ENCODE peak calls at places on chromosomes 1 and 21, in five cellular contexts. S is upper lobe of left lung, I is GM12878, E is right lobe of liver, J is endothelial cell of umbilical vein. R is an unnamed sample.

GRCh38 chr1:93690921-93691789 is 9.5 kb upstream of the BCAR3 start:
- DNase-seq in E (no peak), S (no peak), J (no peak), I (no peak), R (no peak)

GRCh38 chr1:147245129-147245528 is 2.6 kb downstream of the CHD1L start:
- DNase-seq in J (no peak), I (no peak), S (no peak), E (no peak), R (no peak)

GRCh38 chr1:112818990-112819689 is 104.0 kb upstream of the PPM1J start:
- DNase-seq in E (no peak), S (no peak), J (peak; percentile 95), I (no peak), R (no peak)

GRCh38 chr1:218025454-218025853 is 259.6 kb upstream of the RRP15 start:
- DNase-seq in E (no peak), I (no peak), J (no peak), S (no peak), R (no peak)

GRCh38 chr1:247111636-247112478 is 7.7 kb upstream of the ZNF669 start:
- DNase-seq in J (peak; percentile 22), E (peak; percentile 81), S (peak; percentile 93), I (no peak), R (peak; percentile 84)

GRCh38 chr1:147892216-147892615 is 10.4 kb upstream of the GJA8 start:
- DNase-seq in I (no peak), J (no peak), S (no peak), E (no peak), R (peak; percentile 17)

GRCh38 chr21:41121785-41122415 is 46.1 kb upstream of the BACE2 start:
- DNase-seq in I (peak; percentile 1), J (peak; percentile 79), E (peak; percentile 62), S (no peak), R (peak; percentile 79)

GRCh38 chr1:108141604-108142003 is 58.5 kb downstream of the SLC25A24 start:
- DNase-seq in I (no peak), J (no peak), E (no peak), S (no peak), R (no peak)

GRCh38 chr1:156677616-156678596 is 699 bp upstream of the NES start:
- DNase-seq in E (peak; percentile 52), I (no peak), J (peak; percentile 83), S (no peak), R (peak; percentile 89)

GRCh38 chr1:245686006-245686405 is 531.2 kb downstream of the KIF26B start:
- DNase-seq in I (no peak), E (no peak), S (peak; percentile 78), J (no peak), R (no peak)

GRCh38 chr1:169426174-169426716 is 1.0 kb downstream of the CCDC181 start:
- DNase-seq in J (no peak), I (no peak), E (no peak), S (no peak), R (no peak)

GRCh38 chr1:114956570-114956969 is 73.1 kb upstream of the TSHB start:
- DNase-seq in S (no peak), E (no peak), I (no peak), J (peak; percentile 14), R (no peak)

DNA sequence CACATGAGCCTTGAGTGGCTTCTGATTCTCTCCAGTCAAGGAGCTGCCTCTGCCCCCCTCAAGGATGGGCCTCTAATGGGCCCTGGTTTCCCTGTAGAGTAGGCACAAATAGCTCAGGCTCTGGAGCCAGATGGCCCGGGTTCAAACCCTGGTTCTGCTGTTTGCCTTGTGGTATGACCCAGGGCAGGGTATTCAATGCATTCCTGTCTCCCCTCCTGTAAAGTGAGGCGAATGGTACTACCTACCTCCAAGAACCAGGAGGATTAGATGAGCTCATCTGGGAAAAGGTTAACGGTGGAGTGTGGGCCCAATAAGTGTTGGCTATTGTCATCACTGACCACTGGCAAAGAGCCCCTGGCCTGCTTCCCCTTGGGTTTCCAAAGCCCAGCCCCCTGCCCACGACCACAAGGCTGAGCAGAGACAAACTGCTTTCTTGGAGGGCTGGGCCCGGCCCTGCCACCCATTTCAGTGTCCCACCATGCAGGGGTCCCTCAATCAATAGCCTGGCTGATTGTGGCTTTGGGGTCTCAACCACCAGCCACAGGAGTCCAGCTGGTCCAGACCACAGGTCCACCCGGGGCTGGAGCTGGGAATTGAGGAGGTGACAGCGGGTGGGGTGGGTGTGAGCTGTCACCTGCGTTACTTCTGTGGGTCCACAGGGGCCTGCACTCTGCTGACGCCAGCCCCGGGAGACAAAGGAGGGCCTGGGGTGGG is 115.6 kb upstream of the RUNX3 start:
- DNase-seq in J (no peak), S (no peak), I (no peak), E (no peak), R (no peak)
- H3K4me1 ChIP-seq in J (no peaks in the 10 kb centered on the region), S (no peaks in the 10 kb centered on the region), I (peaks cover 12% of the 10 kb centered on the region), E (no peaks in the 10 kb centered on the region), R (no peaks in the 10 kb centered on the region)

GRCh38 chr1:45802343-45803298 is 791 bp upstream of the MAST2 start:
- DNase-seq in I (no peak), S (no peak), J (peak; percentile 89), E (peak; percentile 80), R (peak; percentile 91)

GRCh38 chr1:45806129-45806528 is 2.7 kb downstream of the MAST2 start:
- DNase-seq in I (no peak), S (no peak), E (no peak), J (no peak), R (no peak)

GRCh38 chr1:45804671-45804973 is 1.2 kb downstream of the MAST2 start:
- DNase-seq in E (no peak), I (no peak), S (no peak), J (peak; percentile 41), R (no peak)

GRCh38 chr1:45800899-45801298 is 2.5 kb upstream of the MAST2 start:
- DNase-seq in I (no peak), J (no peak), S (no peak), E (no peak), R (no peak)

GRCh38 chr1:45803299-45803780 is at the start of gene MAST2:
- DNase-seq in I (no peak), S (peak; percentile 99), J (peak; percentile 88), E (peak; percentile 95), R (peak; percentile 90)
- TF ChIP-seq POLR2A in I (peak; percentile 84), S (peak; percentile 80), J (peak; percentile 50), E (peak; percentile 91), R (peak; percentile 82)

GRCh38 chr21:38909109-38909508 is 103.4 kb downstream of the ETS2 start:
- DNase-seq in I (no peak), J (no peak), S (no peak), E (no peak), R (no peak)

GRCh38 chr21:38911523-38912354 is 106.0 kb downstream of the ETS2 start:
- DNase-seq in I (no peak), E (no peak), J (no peak), S (no peak), R (no peak)

GRCh38 chr21:38908537-38908936 is 102.8 kb downstream of the ETS2 start:
- DNase-seq in S (no peak), J (no peak), E (no peak), I (no peak), R (no peak)

GRCh38 chr21:38910390-38911008 is 104.8 kb downstream of the ETS2 start:
- DNase-seq in I (no peak), S (no peak), J (no peak), E (peak; percentile 70), R (no peak)

GRCh38 chr21:38909929-38910328 is 104.2 kb downstream of the ETS2 start:
- DNase-seq in S (no peak), I (no peak), E (no peak), J (peak; percentile 25), R (peak; percentile 54)
- H3K4me1 ChIP-seq in S (peaks cover 38% of the 10 kb centered on the region), I (no peaks in the 10 kb centered on the region), E (peaks cover 64% of the 10 kb centered on the region), J (peaks cover 3% of the 10 kb centered on the region), R (peaks cover 49% of the 10 kb centered on the region)

GRCh38 chr1:154324241-154324640 is 1.1 kb upstream of the ATP8B2 start:
- DNase-seq in S (no peak), I (no peak), E (no peak), J (no peak), R (no peak)

GRCh38 chr1:154325583-154326545 is 539 bp downstream of the ATP8B2 start:
- DNase-seq in E (no peak), J (peak; percentile 83), I (no peak), S (peak; percentile 90), R (peak; percentile 76)

GRCh38 chr1:154326546-154327465 is 1.5 kb downstream of the ATP8B2 start:
- DNase-seq in J (peak; percentile 15), E (no peak), I (no peak), S (no peak), R (peak; percentile 52)

GRCh38 chr1:154323493-154323892 is 1.8 kb upstream of the ATP8B2 start:
- DNase-seq in E (no peak), I (no peak), J (no peak), S (no peak), R (no peak)

GRCh38 chr1:154324669-154325582 is at the start of gene ATP8B2:
- DNase-seq in S (peak; percentile 86), J (peak; percentile 79), E (peak; percentile 72), I (no peak), R (peak; percentile 78)
- TF ChIP-seq POLR2A in S (no peak), J (no peak), E (no peak), I (no peak), R (no peak)

DNA sequence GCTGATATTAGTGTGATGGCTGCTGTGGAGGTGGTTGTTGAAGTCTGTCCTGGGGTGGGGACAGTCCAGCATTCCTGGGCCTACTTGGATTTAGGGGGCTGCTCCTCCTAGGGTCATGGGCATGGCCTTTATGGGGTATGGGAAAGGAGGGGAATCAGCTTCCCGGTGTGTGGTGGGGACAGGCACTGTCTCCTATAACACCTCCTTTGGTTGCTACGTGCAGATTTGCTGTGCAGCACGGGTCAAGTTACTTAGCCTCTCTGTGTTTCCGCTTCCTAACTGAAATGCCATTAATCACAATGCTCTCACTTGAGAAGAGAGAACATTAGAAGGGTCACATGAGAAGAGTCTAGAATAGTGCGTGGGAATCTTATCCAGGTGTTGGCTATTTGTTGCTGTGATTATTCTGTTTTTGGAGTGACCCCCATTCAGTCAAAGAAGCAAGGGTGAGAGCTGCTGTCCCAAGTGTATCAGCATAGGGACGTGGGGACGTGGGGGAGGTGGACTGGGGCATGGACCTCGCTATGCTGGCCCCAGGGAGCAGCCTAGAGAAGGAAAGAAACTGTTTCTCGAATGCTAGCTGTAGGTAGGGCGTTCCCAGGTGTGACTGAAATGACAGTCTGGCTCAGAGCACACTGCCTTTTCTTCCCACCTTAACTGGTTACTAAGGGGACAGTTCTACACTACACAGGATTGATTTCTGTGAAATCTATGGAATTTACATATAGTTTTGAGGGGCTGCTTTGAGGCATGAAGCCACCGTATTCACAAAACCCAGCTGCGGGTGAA is 19.9 kb downstream of the SOX13 start:
- DNase-seq in E (no peak), S (no peak), I (no peak), J (no peak), R (no peak)
- H3K4me1 ChIP-seq in E (peaks cover 29% of the 10 kb centered on the region), S (peaks cover 82% of the 10 kb centered on the region), I (no peaks in the 10 kb centered on the region), J (peaks cover 28% of the 10 kb centered on the region), R (peaks cover 79% of the 10 kb centered on the region)

DNA sequence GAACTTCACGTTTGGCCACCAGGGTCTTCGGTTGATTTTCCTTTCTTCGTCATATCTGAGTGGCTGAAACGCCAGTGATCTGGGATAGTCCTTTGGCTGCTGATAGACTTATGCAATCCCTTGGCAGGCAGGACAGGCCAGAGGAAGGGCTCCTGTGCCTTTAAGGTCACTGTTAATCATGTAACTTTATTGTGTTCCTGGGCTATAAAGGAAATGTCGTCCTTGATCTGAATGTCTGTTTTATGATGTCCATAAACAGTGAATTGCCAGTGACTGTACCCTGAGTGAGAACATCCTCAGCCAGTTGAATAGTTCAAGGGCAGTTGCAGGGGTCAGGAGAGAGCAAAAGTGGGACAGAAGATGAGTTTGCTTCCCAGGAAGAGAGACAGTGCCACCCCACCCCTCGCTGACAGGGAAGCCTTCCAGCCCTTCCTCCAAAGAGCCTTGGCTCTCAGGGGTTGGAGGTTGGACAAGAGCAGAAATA is 68.0 kb downstream of the PDE9A start:
- DNase-seq in S (no peak), E (no peak), I (no peak), J (no peak), R (peak; percentile 32)
- TF ChIP-seq POLR2A in S (no peak), E (no peak), I (no peak), J (no peak), R (no peak)

R was measured in heart left ventricle.